ENCODE peak calls at places on chromosomes 16 and 17, in five cellular contexts. K is memory B cell; H is AG08396; F is stomach; V is stimulated activated CD4-positive, alpha-beta T cell treated with anti-CD3 and anti-CD28 coated beads, Interleukin-1b, Interleukin-23, amount 100 ng/mL, for 24 hours. G is an unnamed sample.

GRCh38 chr16:48487287-48487686 is 102.1 kb upstream of the SIAH1 start:
- DNase-seq in V (no peak), H (no peak), F (no peak), K (no peak), G (no peak)

GRCh38 chr16:1392826-1393225 is 21.7 kb downstream of the UNKL start:
- DNase-seq in K (no peak), F (no peak), H (no peak), V (no peak), G (no peak)

GRCh38 chr16:2838928-2839327 is 8.8 kb downstream of the ZG16B start:
- DNase-seq in V (peak; percentile 41), K (no peak), F (peak; percentile 79), H (peak; percentile 91), G (peak; percentile 75)

GRCh38 chr17:40122466-40122943 is 734 bp downstream of the MSL1 start:
- DNase-seq in V (no peak), F (no peak), H (peak; percentile 74), K (no peak), G (no peak)

GRCh38 chr16:30744146-30744545 is 4.1 kb upstream of the PHKG2 start:
- DNase-seq in H (no peak), K (no peak), F (no peak), V (no peak), G (no peak)

GRCh38 chr17:76568771-76569170 is 16.9 kb downstream of the ST6GALNAC2 start:
- DNase-seq in H (no peak), V (no peak), F (no peak), K (no peak), G (no peak)

GRCh38 chr17:979211-979538 is 401 bp downstream of the NXN start:
- DNase-seq in K (no peak), V (no peak), F (no peak), H (no peak), G (no peak)

GRCh38 chr17:79850571-79851460 is 11.6 kb upstream of the CBX4 start:
- DNase-seq in H (peak; percentile 90), V (no peak), K (no peak), F (no peak), G (peak; percentile 99)

GRCh38 chr17:34584805-34585416 is 5.5 kb downstream of the TMEM132E start:
- DNase-seq in K (no peak), F (no peak), H (peak; percentile 38), V (no peak), G (peak; percentile 28)

G was measured in H54.